ENCODE peak calls at places on chromosomes 12 and 14, in nine cellular contexts. One of them, this sample, is unnamed.

GRCh38 chr12:80195143-80195726 is 95.9 kb downstream of the OTOGL start:
- DNase-seq in GM23338: peak
- DNase-seq in stomach: no peak
- DNase-seq in upper lobe of right lung: no peak
- DNase-seq in spleen: no peak
- DNase-seq in IMR-90: peak
- DNase-seq in mucosa of descending colon: peak
- DNase-seq in GM12878: no peak
- DNase-seq in BJ: no peak
- DNase-seq in this sample: peak

GRCh38 chr12:44076892-44077291 is 241.0 kb downstream of the TMEM117 start:
- DNase-seq in GM23338: no peak
- DNase-seq in GM12878: no peak
- DNase-seq in BJ: no peak
- DNase-seq in stomach: no peak
- DNase-seq in mucosa of descending colon: no peak
- DNase-seq in upper lobe of right lung: no peak
- DNase-seq in spleen: no peak
- DNase-seq in IMR-90: no peak
- DNase-seq in this sample: no peak

GRCh38 chr14:101939771-101940170 is 24.6 kb upstream of the DYNC1H1 start:
- DNase-seq in spleen: no peak
- DNase-seq in mucosa of descending colon: no peak
- DNase-seq in GM23338: no peak
- DNase-seq in GM12878: no peak
- DNase-seq in upper lobe of right lung: peak
- DNase-seq in BJ: no peak
- DNase-seq in stomach: no peak
- DNase-seq in IMR-90: no peak
- DNase-seq in this sample: no peak

GRCh38 chr14:78611031-78611430 is 440.9 kb downstream of the NRXN3 start:
- DNase-seq in GM23338: no peak
- DNase-seq in BJ: no peak
- DNase-seq in IMR-90: no peak
- DNase-seq in GM12878: no peak
- DNase-seq in mucosa of descending colon: no peak
- DNase-seq in upper lobe of right lung: no peak
- DNase-seq in spleen: no peak
- DNase-seq in stomach: no peak
- DNase-seq in this sample: no peak

GRCh38 chr12:5945071-5946008 is at the start of gene ANO2:
- DNase-seq in mucosa of descending colon: no peak
- DNase-seq in GM23338: peak
- DNase-seq in spleen: no peak
- DNase-seq in GM12878: no peak
- DNase-seq in upper lobe of right lung: peak
- DNase-seq in stomach: no peak
- DNase-seq in BJ: no peak
- DNase-seq in IMR-90: no peak
- DNase-seq in this sample: no peak

GRCh38 chr12:113903381-113903863 is 62.7 kb downstream of the RBM19 start:
- DNase-seq in spleen: no peak
- DNase-seq in BJ: peak
- DNase-seq in GM12878: peak
- DNase-seq in upper lobe of right lung: no peak
- DNase-seq in GM23338: no peak
- DNase-seq in stomach: no peak
- DNase-seq in mucosa of descending colon: no peak
- DNase-seq in IMR-90: peak
- DNase-seq in this sample: peak

GRCh38 chr12:76781321-76781720 is 17.4 kb downstream of the ZDHHC17 start:
- DNase-seq in mucosa of descending colon: no peak
- DNase-seq in stomach: no peak
- DNase-seq in BJ: no peak
- DNase-seq in IMR-90: no peak
- DNase-seq in spleen: no peak
- DNase-seq in GM23338: peak
- DNase-seq in GM12878: no peak
- DNase-seq in upper lobe of right lung: no peak
- DNase-seq in this sample: no peak

GRCh38 chr14:72123755-72124154 is 191.5 kb downstream of the RGS6 start:
- DNase-seq in BJ: no peak
- DNase-seq in upper lobe of right lung: no peak
- DNase-seq in spleen: no peak
- DNase-seq in GM23338: no peak
- DNase-seq in mucosa of descending colon: no peak
- DNase-seq in stomach: no peak
- DNase-seq in GM12878: no peak
- DNase-seq in IMR-90: no peak
- DNase-seq in this sample: no peak

GRCh38 chr12:53048780-53049401 is 974 bp upstream of the TNS2 start:
- DNase-seq in mucosa of descending colon: no peak
- DNase-seq in BJ: no peak
- DNase-seq in upper lobe of right lung: peak
- DNase-seq in spleen: peak
- DNase-seq in stomach: peak
- DNase-seq in IMR-90: peak
- DNase-seq in GM12878: no peak
- DNase-seq in GM23338: peak
- DNase-seq in this sample: no peak

GRCh38 chr14:37034410-37035285 is 137.8 kb downstream of the SLC25A21 start:
- DNase-seq in stomach: no peak
- DNase-seq in mucosa of descending colon: no peak
- DNase-seq in upper lobe of right lung: no peak
- DNase-seq in BJ: peak
- DNase-seq in GM23338: no peak
- DNase-seq in IMR-90: peak
- DNase-seq in spleen: no peak
- DNase-seq in GM12878: no peak
- DNase-seq in this sample: peak

GRCh38 chr12:79187032-79187431 is 322.5 kb downstream of the SYT1 start:
- DNase-seq in IMR-90: no peak
- DNase-seq in GM12878: no peak
- DNase-seq in stomach: no peak
- DNase-seq in GM23338: no peak
- DNase-seq in spleen: no peak
- DNase-seq in mucosa of descending colon: no peak
- DNase-seq in upper lobe of right lung: no peak
- DNase-seq in BJ: no peak
- DNase-seq in this sample: no peak

GRCh38 chr12:110091136-110091711 is 32.9 kb upstream of the IFT81 start:
- DNase-seq in GM23338: no peak
- DNase-seq in upper lobe of right lung: no peak
- DNase-seq in BJ: no peak
- DNase-seq in GM12878: no peak
- DNase-seq in mucosa of descending colon: no peak
- DNase-seq in IMR-90: no peak
- DNase-seq in spleen: no peak
- DNase-seq in stomach: no peak
- DNase-seq in this sample: no peak

GRCh38 chr12:129109174-129110001 is 256.1 kb downstream of the GLT1D1 start:
- DNase-seq in BJ: no peak
- DNase-seq in mucosa of descending colon: no peak
- DNase-seq in upper lobe of right lung: no peak
- DNase-seq in stomach: no peak
- DNase-seq in GM12878: no peak
- DNase-seq in GM23338: no peak
- DNase-seq in spleen: no peak
- DNase-seq in IMR-90: no peak
- DNase-seq in this sample: no peak

GRCh38 chr14:75711134-75711795 is 50.2 kb downstream of the TTLL5 start:
- DNase-seq in stomach: peak
- DNase-seq in IMR-90: peak
- DNase-seq in GM12878: no peak
- DNase-seq in mucosa of descending colon: peak
- DNase-seq in BJ: peak
- DNase-seq in upper lobe of right lung: no peak
- DNase-seq in spleen: no peak
- DNase-seq in GM23338: peak
- DNase-seq in this sample: peak

GRCh38 chr12:107526555-107527180 is 158.9 kb upstream of the PWP1 start:
- DNase-seq in stomach: no peak
- DNase-seq in mucosa of descending colon: no peak
- DNase-seq in spleen: no peak
- DNase-seq in IMR-90: no peak
- DNase-seq in GM23338: no peak
- DNase-seq in GM12878: no peak
- DNase-seq in upper lobe of right lung: no peak
- DNase-seq in BJ: no peak
- DNase-seq in this sample: no peak

GRCh38 chr14:71362920-71363584 is 455.8 kb downstream of the PCNX1 start:
- DNase-seq in stomach: no peak
- DNase-seq in upper lobe of right lung: no peak
- DNase-seq in IMR-90: peak
- DNase-seq in BJ: peak
- DNase-seq in GM23338: no peak
- DNase-seq in spleen: no peak
- DNase-seq in mucosa of descending colon: no peak
- DNase-seq in GM12878: peak
- DNase-seq in this sample: peak

GRCh38 chr14:44798386-44799242 is 163.1 kb downstream of the KLHL28 start:
- DNase-seq in IMR-90: no peak
- DNase-seq in upper lobe of right lung: no peak
- DNase-seq in mucosa of descending colon: no peak
- DNase-seq in GM23338: no peak
- DNase-seq in BJ: no peak
- DNase-seq in stomach: no peak
- DNase-seq in spleen: no peak
- DNase-seq in GM12878: no peak
- DNase-seq in this sample: no peak
- H3K4me3 ChIP-seq in IMR-90: no peak
- H3K4me3 ChIP-seq in upper lobe of right lung: no peak
- H3K4me3 ChIP-seq in mucosa of descending colon: no peak
- H3K4me3 ChIP-seq in GM23338: no peak
- H3K4me3 ChIP-seq in BJ: no peak
- H3K4me3 ChIP-seq in stomach: no peak
- H3K4me3 ChIP-seq in spleen: peak
- H3K4me3 ChIP-seq in GM12878: no peak
- H3K4me3 ChIP-seq in this sample: no peak

DNA sequence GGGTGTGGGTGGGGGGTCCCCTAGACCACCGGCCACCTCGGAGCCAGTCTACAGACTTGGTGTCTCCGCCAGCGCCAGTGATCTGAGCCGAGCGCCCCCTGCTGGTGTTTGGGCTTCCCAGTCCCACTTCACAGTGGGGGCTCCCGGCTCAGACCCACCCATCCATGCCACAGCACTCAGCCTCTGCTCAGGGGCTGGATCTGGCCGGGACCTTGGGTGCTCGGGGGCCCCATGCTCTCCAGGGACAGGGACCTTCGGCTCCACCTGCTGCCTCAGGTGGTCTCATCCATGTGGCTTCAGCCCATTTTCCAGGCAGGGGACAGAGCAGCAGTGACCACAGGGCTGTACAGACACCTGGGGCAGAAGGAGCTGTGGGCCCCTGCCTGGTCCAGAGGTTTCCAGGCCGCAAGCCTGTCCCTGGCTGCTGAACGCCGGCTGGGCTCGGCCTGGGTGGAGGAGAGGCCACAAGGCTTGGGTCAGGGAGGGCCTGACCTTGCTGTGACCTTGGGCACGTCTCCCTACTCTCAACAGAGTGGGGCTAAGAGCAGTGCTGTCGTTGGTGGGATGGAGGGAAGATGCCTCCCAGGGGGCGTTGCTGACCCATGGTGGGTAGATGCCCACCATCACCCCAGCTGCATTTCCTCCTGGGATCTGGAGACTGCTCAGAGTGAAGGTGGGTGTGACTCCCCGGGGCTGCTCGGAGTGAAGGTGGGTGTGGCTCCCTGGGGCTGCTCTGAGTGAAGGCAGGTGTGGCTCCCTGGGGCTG is 86.3 kb downstream of the KIF26A start:
- DNase-seq in IMR-90: no peak
- DNase-seq in GM12878: no peak
- DNase-seq in upper lobe of right lung: no peak
- DNase-seq in stomach: no peak
- DNase-seq in GM23338: peak
- DNase-seq in mucosa of descending colon: peak
- DNase-seq in spleen: peak
- DNase-seq in BJ: no peak
- DNase-seq in this sample: peak
- TF ChIP-seq CTCF in IMR-90: no peak
- TF ChIP-seq CTCF in GM12878: peak
- TF ChIP-seq CTCF in upper lobe of right lung: peak
- TF ChIP-seq CTCF in stomach: no peak
- TF ChIP-seq CTCF in GM23338: peak
- TF ChIP-seq CTCF in mucosa of descending colon: peak
- TF ChIP-seq CTCF in spleen: peak
- TF ChIP-seq CTCF in BJ: peak
- TF ChIP-seq CTCF in this sample: peak

GRCh38 chr12:100795193-100796179 is 910 bp downstream of the ANO4 start:
- DNase-seq in IMR-90: no peak
- DNase-seq in mucosa of descending colon: no peak
- DNase-seq in BJ: no peak
- DNase-seq in GM12878: no peak
- DNase-seq in upper lobe of right lung: no peak
- DNase-seq in spleen: no peak
- DNase-seq in stomach: no peak
- DNase-seq in GM23338: no peak
- DNase-seq in this sample: no peak
- H3K4me3 ChIP-seq in IMR-90: peak
- H3K4me3 ChIP-seq in mucosa of descending colon: no peak
- H3K4me3 ChIP-seq in BJ: peak
- H3K4me3 ChIP-seq in GM12878: no peak
- H3K4me3 ChIP-seq in upper lobe of right lung: no peak
- H3K4me3 ChIP-seq in spleen: no peak
- H3K4me3 ChIP-seq in stomach: no peak
- H3K4me3 ChIP-seq in GM23338: peak
- H3K4me3 ChIP-seq in this sample: no peak

GRCh38 chr12:56805282-56805855 is 42.2 kb downstream of the HSD17B6 start:
- DNase-seq in GM12878: no peak
- DNase-seq in BJ: no peak
- DNase-seq in mucosa of descending colon: no peak
- DNase-seq in spleen: no peak
- DNase-seq in stomach: no peak
- DNase-seq in IMR-90: no peak
- DNase-seq in GM23338: no peak
- DNase-seq in upper lobe of right lung: no peak
- DNase-seq in this sample: no peak

GRCh38 chr12:56804684-56805083 is 41.6 kb downstream of the HSD17B6 start:
- DNase-seq in IMR-90: no peak
- DNase-seq in mucosa of descending colon: no peak
- DNase-seq in GM12878: no peak
- DNase-seq in BJ: no peak
- DNase-seq in stomach: no peak
- DNase-seq in upper lobe of right lung: no peak
- DNase-seq in GM23338: no peak
- DNase-seq in spleen: no peak
- DNase-seq in this sample: no peak

GRCh38 chr12:56803750-56804149 is 40.6 kb downstream of the HSD17B6 start:
- DNase-seq in mucosa of descending colon: no peak
- DNase-seq in GM23338: no peak
- DNase-seq in stomach: no peak
- DNase-seq in BJ: no peak
- DNase-seq in spleen: no peak
- DNase-seq in IMR-90: no peak
- DNase-seq in GM12878: no peak
- DNase-seq in upper lobe of right lung: no peak
- DNase-seq in this sample: no peak

GRCh38 chr12:56806303-56806702 is 43.2 kb downstream of the HSD17B6 start:
- DNase-seq in GM23338: no peak
- DNase-seq in GM12878: no peak
- DNase-seq in IMR-90: no peak
- DNase-seq in BJ: no peak
- DNase-seq in mucosa of descending colon: no peak
- DNase-seq in stomach: no peak
- DNase-seq in spleen: no peak
- DNase-seq in upper lobe of right lung: no peak
- DNase-seq in this sample: no peak

GRCh38 chr12:56804169-56804568 is 41.0 kb downstream of the HSD17B6 start:
- DNase-seq in IMR-90: no peak
- DNase-seq in spleen: no peak
- DNase-seq in GM23338: no peak
- DNase-seq in GM12878: no peak
- DNase-seq in upper lobe of right lung: no peak
- DNase-seq in mucosa of descending colon: no peak
- DNase-seq in stomach: no peak
- DNase-seq in BJ: no peak
- DNase-seq in this sample: no peak
- TF ChIP-seq CTCF in IMR-90: no peak
- TF ChIP-seq CTCF in spleen: no peak
- TF ChIP-seq CTCF in GM23338: no peak
- TF ChIP-seq CTCF in GM12878: no peak
- TF ChIP-seq CTCF in upper lobe of right lung: no peak
- TF ChIP-seq CTCF in mucosa of descending colon: no peak
- TF ChIP-seq CTCF in stomach: no peak
- TF ChIP-seq CTCF in BJ: no peak
- TF ChIP-seq CTCF in this sample: no peak